ENCODE peak calls at places on chromosomes 1 and 21, in eight cellular contexts. I is GM20000; V is chondrocyte; M is endodermal cell; C is suprapubic skin; T is MM.1S; Z is CD8-positive, alpha-beta T cell; N is tibial artery. K is an unnamed sample.

GRCh38 chr1:203045821-203046594 is 19.7 kb downstream of the PPFIA4 start:
- DNase-seq in I (no peak), V (no peak), M (no peak), C (no peak), T (no peak), Z (no peak), N (peak; percentile 38), K (no peak)

GRCh38 chr1:36384542-36385409 is 948 bp downstream of the STK40 start:
- DNase-seq in I (peak; percentile 29), V (no peak), M (peak; percentile 86), C (peak; percentile 85), T (peak; percentile 47), Z (peak; percentile 44), N (peak; percentile 83), K (no peak)

GRCh38 chr1:27106561-27107323 is 48.2 kb downstream of the SLC9A1 start:
- DNase-seq in I (peak; percentile 59), V (no peak), M (no peak), C (no peak), T (no peak), Z (no peak), N (no peak), K (no peak)

GRCh38 chr21:34061983-34062382 is 11.4 kb upstream of the MRPS6 start:
- DNase-seq in I (no peak), V (no peak), M (peak; percentile 61), C (no peak), T (no peak), Z (no peak), N (no peak), K (no peak)

GRCh38 chr1:9316080-9316444 is 23.4 kb downstream of the SPSB1 start:
- DNase-seq in I (no peak), V (no peak), M (no peak), C (no peak), T (no peak), Z (no peak), N (no peak), K (no peak)

GRCh38 chr1:246602194-246602593 is 35.9 kb downstream of the CNST start:
- DNase-seq in I (no peak), V (no peak), M (no peak), C (no peak), T (no peak), Z (no peak), N (no peak), K (no peak)

GRCh38 chr21:44931137-44931500 is 8.7 kb upstream of the SLX9 start:
- DNase-seq in I (peak; percentile 80), V (peak; percentile 72), M (no peak), C (no peak), T (no peak), Z (peak; percentile 46), N (peak; percentile 67), K (no peak)

GRCh38 chr1:66929289-66929688 is 4.5 kb downstream of the MIER1 start:
- DNase-seq in I (no peak), V (no peak), M (no peak), C (no peak), T (no peak), Z (no peak), N (no peak), K (no peak)

GRCh38 chr1:150476754-150477153 is 10.5 kb upstream of the TARS2 start:
- DNase-seq in I (no peak), V (no peak), M (no peak), C (no peak), T (no peak), Z (no peak), N (no peak), K (no peak)

GRCh38 chr1:47871799-47872353 is 125.3 kb downstream of the TRABD2B start:
- DNase-seq in I (no peak), V (no peak), M (no peak), C (no peak), T (no peak), Z (no peak), N (peak; percentile 57), K (no peak)

GRCh38 chr1:110672753-110673108 is 2.0 kb downstream of the KCNA3 start:
- DNase-seq in I (peak; percentile 77), V (no peak), M (no peak), C (no peak), T (peak; percentile 66), Z (peak; percentile 62), N (no peak), K (no peak)

GRCh38 chr1:208939545-208940085 is 643.9 kb upstream of the CAMK1G start:
- DNase-seq in I (no peak), V (no peak), M (no peak), C (no peak), T (no peak), Z (no peak), N (no peak), K (no peak)

DNA sequence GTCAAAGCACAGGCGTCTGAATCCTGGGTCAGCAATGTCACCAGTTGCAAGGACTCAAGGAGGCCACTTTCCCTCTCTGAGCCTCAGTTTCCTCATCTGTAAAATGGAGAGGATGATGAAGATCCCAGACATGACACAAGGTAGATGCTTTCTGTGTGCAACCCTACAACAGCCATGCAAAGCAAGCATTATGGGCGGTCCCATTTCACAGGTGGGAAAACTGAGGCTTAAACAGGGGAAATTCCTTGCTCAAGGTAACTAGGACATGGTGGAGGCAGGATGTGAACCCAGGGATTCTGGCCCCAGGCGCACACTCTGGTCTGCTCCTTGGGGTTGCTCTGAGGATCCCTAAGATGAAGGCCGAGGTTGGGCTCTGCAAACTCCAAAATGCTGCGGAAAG is 311.0 kb downstream of the PTPRU start:
- DNase-seq in I (no peak), V (no peak), M (no peak), C (peak; percentile 11), T (no peak), Z (no peak), N (peak; percentile 10), K (no peak)
- TF ChIP-seq CTCF in I (no peak), V (no peak), M (no peak), C (no peak), T (no peak), Z (no peak), N (no peak), K (no peak)

GRCh38 chr1:68113961-68114360 is 63.5 kb upstream of the DIRAS3 start:
- DNase-seq in I (no peak), V (no peak), M (peak; percentile 18), C (no peak), T (no peak), Z (no peak), N (no peak), K (no peak)
- TF ChIP-seq CTCF in I (no peak), V (no peak), M (no peak), C (no peak), T (no peak), Z (no peak), N (no peak), K (no peak)

DNA sequence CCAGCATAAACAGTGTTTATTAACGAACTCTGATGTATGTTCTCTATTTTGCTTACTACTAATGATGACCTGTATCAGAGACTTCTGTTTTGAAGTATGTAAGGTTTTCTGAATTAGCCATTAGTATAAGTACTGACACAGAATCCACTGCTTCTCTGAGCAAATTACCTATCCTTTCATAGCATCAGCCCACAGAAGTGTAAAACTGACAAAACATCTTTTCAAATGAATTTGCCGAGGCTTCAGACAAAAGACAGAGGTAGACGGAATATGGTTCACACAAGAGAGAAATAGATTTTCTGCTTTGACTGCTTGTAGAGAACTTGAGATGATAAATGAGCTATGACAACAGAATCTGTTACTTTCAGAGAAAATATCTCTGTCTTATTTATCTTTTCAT is 1051.6 kb downstream of the AMY1C start:
- DNase-seq in I (no peak), V (no peak), M (no peak), C (no peak), T (no peak), Z (no peak), N (no peak), K (no peak)
- TF ChIP-seq CTCF in I (no peak), V (no peak), M (no peak), C (no peak), T (no peak), Z (no peak), N (no peak), K (no peak)

GRCh38 chr1:25120286-25120685 is 112.0 kb downstream of the SYF2 start:
- DNase-seq in I (no peak), V (no peak), M (no peak), C (no peak), T (no peak), Z (no peak), N (no peak), K (no peak)

GRCh38 chr1:25118554-25118953 is 113.7 kb downstream of the SYF2 start:
- DNase-seq in I (no peak), V (no peak), M (no peak), C (no peak), T (no peak), Z (no peak), N (no peak), K (no peak)

GRCh38 chr1:25116832-25117231 is 115.5 kb downstream of the SYF2 start:
- DNase-seq in I (no peak), V (no peak), M (no peak), C (no peak), T (no peak), Z (no peak), N (no peak), K (no peak)

GRCh38 chr1:25112400-25112799 is 119.9 kb downstream of the SYF2 start:
- DNase-seq in I (no peak), V (no peak), M (no peak), C (no peak), T (no peak), Z (no peak), N (no peak), K (no peak)

DNA sequence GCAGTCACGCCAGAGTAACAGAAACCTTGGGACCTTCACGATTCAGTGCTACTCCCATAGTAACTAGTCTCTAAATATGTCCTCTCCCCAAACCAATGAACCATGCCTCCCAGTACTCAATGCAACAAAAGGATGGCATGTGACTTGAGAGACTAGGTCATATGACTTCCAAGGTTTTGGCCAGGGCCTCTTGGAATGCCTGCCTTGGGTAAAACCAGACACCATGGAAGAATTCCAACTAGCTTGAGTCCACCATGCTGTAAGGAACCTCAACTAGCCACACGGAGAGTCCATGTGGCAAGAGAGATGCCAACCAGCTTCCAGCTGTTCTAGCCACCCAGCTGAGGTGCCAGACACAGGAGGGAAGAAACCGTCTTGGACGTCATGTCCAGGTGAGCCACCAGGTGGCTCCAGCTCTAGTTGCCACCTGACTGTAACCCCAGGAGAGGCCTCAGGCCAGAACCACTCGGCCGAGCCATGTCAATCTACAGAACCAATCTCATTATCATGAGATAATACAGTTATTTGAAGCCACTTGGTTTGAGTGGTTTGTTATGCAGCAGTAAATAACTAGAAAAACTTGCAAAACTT is 115.0 kb downstream of the SYF2 start:
- DNase-seq in I (no peak), V (no peak), M (peak; percentile 88), C (no peak), T (peak; percentile 45), Z (no peak), N (no peak), K (no peak)
- TF ChIP-seq CTCF in I (no peak), V (peak; percentile 38), M (peak; percentile 83), C (no peak), T (peak; percentile 56), Z (no peak), N (no peak), K (peak; percentile 50)

DNA sequence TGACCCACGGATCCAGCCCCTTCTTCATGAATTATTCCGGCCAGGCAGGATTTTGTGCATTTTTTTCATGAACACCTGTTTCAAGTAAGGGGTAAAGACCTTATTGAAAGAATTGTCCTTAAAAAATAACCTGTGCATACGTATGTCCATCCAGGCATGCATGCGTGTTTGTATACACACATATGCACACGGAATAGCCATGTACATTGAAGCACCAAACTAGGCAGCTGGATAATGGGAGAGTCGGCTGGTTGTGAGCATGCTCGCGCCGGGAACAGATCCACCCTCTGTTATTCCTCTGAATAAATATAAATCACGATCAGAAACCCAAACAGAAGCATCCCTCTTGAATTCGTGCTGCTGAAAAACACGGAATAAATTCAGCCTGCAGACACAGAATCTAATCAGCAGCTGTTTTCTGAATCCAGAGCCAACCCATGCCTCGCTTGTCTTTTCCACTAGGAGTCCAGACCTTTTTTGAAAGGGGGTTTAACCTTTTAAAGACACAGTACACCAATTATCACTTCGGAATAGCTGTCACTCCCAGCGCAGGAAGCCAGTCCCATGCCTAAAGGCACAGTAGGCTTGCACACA is at the start of gene HIVEP3:
- DNase-seq in I (no peak), V (no peak), M (no peak), C (no peak), T (peak; percentile 51), Z (no peak), N (no peak), K (no peak)
- TF ChIP-seq CTCF in I (no peak), V (peak; percentile 53), M (peak; percentile 52), C (no peak), T (no peak), Z (no peak), N (no peak), K (peak; percentile 67)

K was measured in type B pancreatic cell.